ENCODE peak calls at places on chromosomes 11 and 22, in four cellular contexts. D, P, F and K are unnamed samples.
A peak's percentile ranks its signal among the peaks of the same experiment; 100 is the strongest.

GRCh38 chr11:121199516-121199915 is 93.1 kb upstream of the SC5D start:
- DNase-seq in D (no peak), F (no peak), P (no peak), K (no peak)

GRCh38 chr11:56819916-56820315 is 71.4 kb upstream of the OR9G4 start:
- DNase-seq in P (no peak), D (no peak), F (no peak), K (no peak)

GRCh38 chr11:36454991-36455611 is 55.0 kb downstream of the TRAF6 start:
- DNase-seq in D (peak; percentile 46), P (peak; percentile 20), F (no peak), K (no peak)

GRCh38 chr22:35785181-35785923 is 67.7 kb downstream of the APOL5 start:
- DNase-seq in F (no peak), D (no peak), P (no peak), K (no peak)

GRCh38 chr11:14499178-14499559 is 442 bp downstream of the COPB1 start:
- DNase-seq in D (no peak), P (no peak), F (peak; percentile 12), K (no peak)

GRCh38 chr22:25453557-25453956 is 110.9 kb upstream of the GRK3 start:
- DNase-seq in P (no peak), D (no peak), F (no peak), K (no peak)

GRCh38 chr22:44515779-44516178 is 17.7 kb upstream of the RTL6 start:
- DNase-seq in F (no peak), P (no peak), D (no peak), K (no peak)

GRCh38 chr11:9765320-9766101 is 101.6 kb downstream of the SWAP70 start:
- DNase-seq in F (no peak), D (no peak), P (peak; percentile 35), K (no peak)

GRCh38 chr11:13440100-13440855 is 22.7 kb downstream of the BTBD10 start:
- DNase-seq in D (peak; percentile 12), F (no peak), P (no peak), K (peak; percentile 43)

GRCh38 chr22:26800858-26801257 is 143.5 kb downstream of the MIAT start:
- DNase-seq in P (no peak), D (no peak), F (no peak), K (no peak)

GRCh38 chr22:20012741-20013331 is 3.8 kb downstream of the ARVCF start:
- DNase-seq in P (no peak), F (no peak), D (no peak), K (no peak)

GRCh38 chr22:19884954-19885751 is 30.5 kb upstream of the GNB1L start:
- DNase-seq in D (no peak), F (no peak), P (no peak), K (no peak)

GRCh38 chr22:38338772-38339379 is 21.6 kb upstream of the CSNK1E start:
- DNase-seq in D (no peak), F (no peak), P (no peak), K (no peak)

GRCh38 chr11:75760710-75761493 is 7.7 kb upstream of the DGAT2 start:
- DNase-seq in P (no peak), D (no peak), F (no peak), K (no peak)

GRCh38 chr11:121563003-121563402 is 110.2 kb upstream of the SORL1-AS1 start:
- DNase-seq in D (no peak), P (no peak), F (no peak), K (no peak)

GRCh38 chr22:48923909-48924475 is 903.7 kb downstream of the BRD1 start:
- DNase-seq in F (no peak), P (no peak), D (no peak), K (no peak)

GRCh38 chr22:49263101-49263500 is 564.6 kb downstream of the BRD1 start:
- DNase-seq in D (no peak), P (no peak), F (no peak), K (no peak)

GRCh38 chr11:115409691-115410220 is 94.5 kb downstream of the CADM1 start:
- DNase-seq in D (no peak), F (no peak), P (peak; percentile 93), K (peak; percentile 23)

GRCh38 chr11:67266424-67267187 is at the start of gene GRK2:
- DNase-seq in P (peak; percentile 43), D (peak; percentile 65), F (no peak), K (peak; percentile 78)

GRCh38 chr11:57370251-57370650 is 10.7 kb downstream of the PRG3 start:
- DNase-seq in F (no peak), D (no peak), P (no peak), K (no peak)

GRCh38 chr22:49960967-49961600 is 512 bp downstream of the PIM3 start:
- DNase-seq in D (no peak), P (no peak), F (no peak), K (no peak)

GRCh38 chr11:32116668-32117067 is 25.8 kb downstream of the RCN1 start:
- DNase-seq in D (no peak), F (no peak), P (no peak), K (no peak)

GRCh38 chr11:65435981-65436411 is 13.4 kb downstream of the NEAT1 start:
- DNase-seq in F (no peak), P (no peak), D (no peak), K (no peak)

GRCh38 chr11:862704-863388 is 20.2 kb downstream of the TSPAN4 start:
- DNase-seq in F (no peak), P (no peak), D (no peak), K (no peak)

GRCh38 chr11:87743002-87743401 is 432.2 kb downstream of the RAB38 start:
- DNase-seq in P (no peak), D (no peak), F (no peak), K (no peak)

GRCh38 chr11:98137437-98137836 is 883.3 kb upstream of the CNTN5 start:
- DNase-seq in F (no peak), P (no peak), D (no peak), K (no peak)

GRCh38 chr22:38613588-38613987 is 42.6 kb downstream of the FAM227A start:
- DNase-seq in F (no peak), D (no peak), P (no peak), K (no peak)

GRCh38 chr22:19258371-19258770 is 33.1 kb downstream of the CLTCL1 start:
- DNase-seq in F (no peak), P (no peak), D (no peak), K (no peak)

GRCh38 chr11:36510567-36511020 is 522 bp upstream of the TRAF6 start:
- DNase-seq in D (no peak), F (no peak), P (no peak), K (no peak)

GRCh38 chr11:134146598-134146997 is 77.2 kb downstream of the NCAPD3 start:
- DNase-seq in P (no peak), D (no peak), F (no peak), K (no peak)

GRCh38 chr22:17130199-17130598 is 9.0 kb upstream of the TMEM121B start:
- DNase-seq in P (no peak), F (no peak), D (peak; percentile 53), K (no peak)

GRCh38 chr11:111535281-111535680 is 5.2 kb upstream of the LAYN start:
- DNase-seq in F (no peak), D (no peak), P (no peak), K (no peak)

GRCh38 chr11:66280428-66280827 is 2.5 kb downstream of the CNIH2 start:
- DNase-seq in P (no peak), F (no peak), D (no peak), K (no peak)

GRCh38 chr11:60932605-60933346 is 8.5 kb downstream of the TMEM132A start:
- DNase-seq in P (no peak), D (no peak), F (no peak), K (no peak)

GRCh38 chr11:131928992-131929391 is 558.6 kb downstream of the NTM start:
- DNase-seq in D (no peak), F (no peak), P (no peak), K (no peak)

GRCh38 chr11:128593281-128593680 is 5.9 kb upstream of the ETS1 start:
- DNase-seq in D (no peak), F (no peak), P (no peak), K (peak; percentile 20)